ENCODE peak calls at places on chromosomes 1 and 21, in seven cellular contexts. One of them, this sample, is unnamed.

GRCh38 chr1:217322834-217323233 is 308.1 kb downstream of the GPATCH2 start:
- DNase-seq in K562: no peak
- DNase-seq in SK-N-SH: no peak
- DNase-seq in GM12878: peak; percentile 28
- DNase-seq in HepG2: no peak
- DNase-seq in HCT116: no peak
- DNase-seq in H1: no peak
- DNase-seq in this sample: no peak

GRCh38 chr21:15355066-15355465 is 290.3 kb upstream of the NRIP1 start:
- DNase-seq in HCT116: no peak
- DNase-seq in SK-N-SH: no peak
- DNase-seq in GM12878: no peak
- DNase-seq in K562: no peak
- DNase-seq in HepG2: no peak
- DNase-seq in H1: no peak
- DNase-seq in this sample: no peak

GRCh38 chr1:170732262-170732595 is 68.3 kb downstream of the PRRX1 start:
- DNase-seq in HepG2: no peak
- DNase-seq in H1: no peak
- DNase-seq in K562: no peak
- DNase-seq in SK-N-SH: no peak
- DNase-seq in GM12878: no peak
- DNase-seq in HCT116: no peak
- DNase-seq in this sample: no peak

GRCh38 chr1:234731371-234732085 is 121.5 kb upstream of the IRF2BP2 start:
- DNase-seq in SK-N-SH: no peak
- DNase-seq in K562: no peak
- DNase-seq in GM12878: peak; percentile 68
- DNase-seq in HepG2: peak; percentile 59
- DNase-seq in H1: no peak
- DNase-seq in HCT116: peak; percentile 21
- DNase-seq in this sample: no peak

GRCh38 chr1:5734996-5735395 is 257.2 kb downstream of the NPHP4 start:
- DNase-seq in HCT116: no peak
- DNase-seq in K562: no peak
- DNase-seq in GM12878: no peak
- DNase-seq in SK-N-SH: no peak
- DNase-seq in H1: no peak
- DNase-seq in HepG2: no peak
- DNase-seq in this sample: no peak

GRCh38 chr1:89525169-89525855 is 683 bp downstream of the LRRC8B start:
- DNase-seq in HCT116: peak; percentile 37
- DNase-seq in GM12878: peak; percentile 35
- DNase-seq in K562: peak; percentile 54
- DNase-seq in H1: no peak
- DNase-seq in SK-N-SH: peak; percentile 68
- DNase-seq in HepG2: peak; percentile 17
- DNase-seq in this sample: no peak

GRCh38 chr1:7784492-7785071 is 491 bp downstream of the PER3 start:
- DNase-seq in K562: no peak
- DNase-seq in HepG2: no peak
- DNase-seq in GM12878: no peak
- DNase-seq in HCT116: no peak
- DNase-seq in SK-N-SH: no peak
- DNase-seq in H1: peak; percentile 50
- DNase-seq in this sample: no peak

GRCh38 chr1:151371340-151371739 is 1.2 kb downstream of the SELENBP1 start:
- DNase-seq in HCT116: no peak
- DNase-seq in K562: no peak
- DNase-seq in HepG2: no peak
- DNase-seq in GM12878: no peak
- DNase-seq in SK-N-SH: no peak
- DNase-seq in H1: no peak
- DNase-seq in this sample: no peak

GRCh38 chr1:7384121-7384520 is 387.0 kb upstream of the VAMP3 start:
- DNase-seq in HepG2: no peak
- DNase-seq in GM12878: no peak
- DNase-seq in HCT116: no peak
- DNase-seq in K562: no peak
- DNase-seq in SK-N-SH: no peak
- DNase-seq in H1: peak; percentile 31
- DNase-seq in this sample: no peak

GRCh38 chr1:245875581-245876263 is 631.4 kb downstream of the SMYD3 start:
- DNase-seq in HCT116: no peak
- DNase-seq in GM12878: no peak
- DNase-seq in HepG2: no peak
- DNase-seq in K562: no peak
- DNase-seq in SK-N-SH: peak; percentile 33
- DNase-seq in H1: no peak
- DNase-seq in this sample: no peak

GRCh38 chr1:176579087-176579486 is 116.1 kb downstream of the PAPPA2 start:
- DNase-seq in H1: no peak
- DNase-seq in HepG2: no peak
- DNase-seq in SK-N-SH: no peak
- DNase-seq in K562: no peak
- DNase-seq in HCT116: no peak
- DNase-seq in GM12878: no peak
- DNase-seq in this sample: no peak

GRCh38 chr1:26775666-26776065 is 12.1 kb upstream of the PIGV start:
- DNase-seq in GM12878: no peak
- DNase-seq in HepG2: no peak
- DNase-seq in K562: no peak
- DNase-seq in H1: no peak
- DNase-seq in SK-N-SH: no peak
- DNase-seq in HCT116: no peak
- DNase-seq in this sample: no peak

GRCh38 chr1:26771285-26771642 is 16.5 kb upstream of the PIGV start:
- DNase-seq in H1: no peak
- DNase-seq in GM12878: no peak
- DNase-seq in HCT116: no peak
- DNase-seq in HepG2: no peak
- DNase-seq in SK-N-SH: no peak
- DNase-seq in K562: no peak
- DNase-seq in this sample: no peak

GRCh38 chr1:26771643-26772321 is 16.0 kb upstream of the PIGV start:
- DNase-seq in H1: no peak
- DNase-seq in SK-N-SH: no peak
- DNase-seq in HepG2: peak; percentile 77
- DNase-seq in GM12878: no peak
- DNase-seq in K562: peak; percentile 95
- DNase-seq in HCT116: peak; percentile 52
- DNase-seq in this sample: no peak

GRCh38 chr1:26774462-26774861 is 13.3 kb upstream of the PIGV start:
- DNase-seq in HCT116: no peak
- DNase-seq in GM12878: no peak
- DNase-seq in HepG2: no peak
- DNase-seq in K562: no peak
- DNase-seq in H1: no peak
- DNase-seq in SK-N-SH: no peak
- DNase-seq in this sample: no peak

GRCh38 chr1:26772687-26773086 is 15.1 kb upstream of the PIGV start:
- DNase-seq in SK-N-SH: no peak
- DNase-seq in GM12878: no peak
- DNase-seq in HepG2: no peak
- DNase-seq in K562: no peak
- DNase-seq in H1: no peak
- DNase-seq in HCT116: no peak
- DNase-seq in this sample: no peak
- TF ChIP-seq JUND in SK-N-SH: peak; percentile 88
- TF ChIP-seq JUND in GM12878: no peak
- TF ChIP-seq JUND in HepG2: no peak
- TF ChIP-seq JUND in K562: no peak
- TF ChIP-seq JUND in H1: no peak
- TF ChIP-seq JUND in HCT116: peak; percentile 16
- TF ChIP-seq JUND in this sample: no peak

GRCh38 chr1:241918879-241919278 is 38.7 kb upstream of the BECN2 start:
- DNase-seq in HCT116: no peak
- DNase-seq in K562: no peak
- DNase-seq in HepG2: no peak
- DNase-seq in SK-N-SH: no peak
- DNase-seq in GM12878: no peak
- DNase-seq in H1: no peak
- DNase-seq in this sample: no peak
- TF ChIP-seq JUND in HCT116: no peak
- TF ChIP-seq JUND in K562: no peak
- TF ChIP-seq JUND in HepG2: no peak
- TF ChIP-seq JUND in SK-N-SH: no peak
- TF ChIP-seq JUND in GM12878: no peak
- TF ChIP-seq JUND in H1: no peak
- TF ChIP-seq JUND in this sample: no peak

GRCh38 chr1:107599220-107599619 is 365.8 kb downstream of the VAV3 start:
- DNase-seq in HepG2: peak; percentile 18
- DNase-seq in K562: no peak
- DNase-seq in GM12878: no peak
- DNase-seq in H1: no peak
- DNase-seq in HCT116: no peak
- DNase-seq in SK-N-SH: no peak
- DNase-seq in this sample: no peak
- TF ChIP-seq JUND in HepG2: no peak
- TF ChIP-seq JUND in K562: no peak
- TF ChIP-seq JUND in GM12878: no peak
- TF ChIP-seq JUND in H1: no peak
- TF ChIP-seq JUND in HCT116: no peak
- TF ChIP-seq JUND in SK-N-SH: no peak
- TF ChIP-seq JUND in this sample: no peak

DNA sequence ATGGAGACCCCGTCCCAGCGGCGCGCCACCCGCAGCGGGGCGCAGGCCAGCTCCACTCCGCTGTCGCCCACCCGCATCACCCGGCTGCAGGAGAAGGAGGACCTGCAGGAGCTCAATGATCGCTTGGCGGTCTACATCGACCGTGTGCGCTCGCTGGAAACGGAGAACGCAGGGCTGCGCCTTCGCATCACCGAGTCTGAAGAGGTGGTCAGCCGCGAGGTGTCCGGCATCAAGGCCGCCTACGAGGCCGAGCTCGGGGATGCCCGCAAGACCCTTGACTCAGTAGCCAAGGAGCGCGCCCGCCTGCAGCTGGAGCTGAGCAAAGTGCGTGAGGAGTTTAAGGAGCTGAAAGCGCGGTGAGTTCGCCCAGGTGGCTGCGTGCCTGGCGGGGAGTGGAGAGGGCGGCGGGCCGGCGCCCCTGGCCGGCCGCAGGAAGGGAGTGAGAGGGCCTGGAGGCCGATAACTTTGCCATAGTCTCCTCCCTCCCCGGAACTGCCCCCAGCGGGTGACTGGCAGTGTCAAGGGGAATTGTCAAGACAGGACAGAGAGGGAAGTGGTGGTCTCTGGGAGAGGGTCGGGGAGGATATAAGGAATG is 505 bp downstream of the LMNA start:
- DNase-seq in K562: peak; percentile 70
- DNase-seq in SK-N-SH: peak; percentile 70
- DNase-seq in GM12878: no peak
- DNase-seq in HCT116: no peak
- DNase-seq in H1: peak; percentile 79
- DNase-seq in HepG2: no peak
- DNase-seq in this sample: no peak
- TF ChIP-seq JUND in K562: no peak
- TF ChIP-seq JUND in SK-N-SH: no peak
- TF ChIP-seq JUND in GM12878: no peak
- TF ChIP-seq JUND in HCT116: no peak
- TF ChIP-seq JUND in H1: no peak
- TF ChIP-seq JUND in HepG2: no peak
- TF ChIP-seq JUND in this sample: no peak

GRCh38 chr21:41726970-41727783 is 39.7 kb downstream of the RIPK4 start:
- DNase-seq in GM12878: no peak
- DNase-seq in HepG2: peak; percentile 48
- DNase-seq in SK-N-SH: no peak
- DNase-seq in HCT116: peak; percentile 61
- DNase-seq in H1: no peak
- DNase-seq in K562: no peak
- DNase-seq in this sample: peak; percentile 51
- TF ChIP-seq JUND in GM12878: no peak
- TF ChIP-seq JUND in HepG2: peak; percentile 28
- TF ChIP-seq JUND in SK-N-SH: peak; percentile 49
- TF ChIP-seq JUND in HCT116: no peak
- TF ChIP-seq JUND in H1: no peak
- TF ChIP-seq JUND in K562: no peak
- TF ChIP-seq JUND in this sample: no peak

DNA sequence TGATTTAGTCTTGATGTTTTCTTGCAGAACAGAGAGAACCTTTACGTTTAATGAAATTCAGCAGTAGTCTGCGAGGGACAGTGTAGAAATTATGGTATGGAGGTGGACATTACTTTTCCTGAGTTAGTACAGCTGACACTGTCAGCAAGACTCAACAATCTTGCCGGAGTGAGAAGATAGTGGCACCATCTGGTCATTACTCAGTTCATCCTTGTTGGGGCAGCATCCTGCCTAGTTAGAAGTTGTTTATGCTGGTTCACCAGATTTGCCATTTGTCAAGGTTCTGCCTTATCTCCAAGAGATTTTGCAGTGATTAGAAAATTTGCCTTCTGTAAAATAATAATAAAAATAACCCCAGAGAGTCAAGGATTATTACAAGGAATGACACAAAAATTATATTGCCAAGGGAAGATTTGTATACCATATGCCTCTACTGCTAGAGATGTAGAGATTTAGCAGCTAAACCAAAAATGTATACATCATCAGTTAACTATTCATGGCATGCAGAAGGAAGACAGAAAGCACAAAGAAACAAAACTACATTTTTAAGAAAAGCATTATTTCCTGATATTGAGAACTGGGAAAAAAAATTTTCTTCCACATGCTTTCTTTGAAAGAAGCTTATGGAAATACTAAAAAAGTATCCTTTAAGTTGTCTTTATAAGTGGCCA is 1967.4 kb downstream of the NCAM2 start:
- DNase-seq in GM12878: no peak
- DNase-seq in H1: no peak
- DNase-seq in SK-N-SH: no peak
- DNase-seq in K562: no peak
- DNase-seq in HepG2: no peak
- DNase-seq in HCT116: no peak
- DNase-seq in this sample: peak; percentile 19
- TF ChIP-seq JUND in GM12878: no peak
- TF ChIP-seq JUND in H1: no peak
- TF ChIP-seq JUND in SK-N-SH: no peak
- TF ChIP-seq JUND in K562: no peak
- TF ChIP-seq JUND in HepG2: no peak
- TF ChIP-seq JUND in HCT116: no peak
- TF ChIP-seq JUND in this sample: no peak

GRCh38 chr1:226107471-226108460 is 45.2 kb downstream of the H3-3A start:
- DNase-seq in HepG2: no peak
- DNase-seq in H1: no peak
- DNase-seq in K562: peak; percentile 59
- DNase-seq in HCT116: no peak
- DNase-seq in GM12878: no peak
- DNase-seq in SK-N-SH: no peak
- DNase-seq in this sample: peak; percentile 94
- TF ChIP-seq JUND in HepG2: no peak
- TF ChIP-seq JUND in H1: no peak
- TF ChIP-seq JUND in K562: no peak
- TF ChIP-seq JUND in HCT116: no peak
- TF ChIP-seq JUND in GM12878: no peak
- TF ChIP-seq JUND in SK-N-SH: no peak
- TF ChIP-seq JUND in this sample: no peak

This sample was measured in T47D.